ENCODE peak calls at places on chromosomes 1 and 21, in nine cellular contexts. Q is heart left ventricle; N is Peyer's patch; F is CD8-positive, alpha-beta T cell; P is colonic mucosa; O is mammary epithelial cell; G is lower lobe of right lung; D is PC-3; V is esophagus muscularis mucosa. S is an unnamed sample.
A peak's percentile ranks its signal among the peaks of the same experiment; 100 is the strongest.

GRCh38 chr1:147496571-147496970 is 44.7 kb upstream of the BCL9 start:
- DNase-seq in O (no peak), G (no peak), V (no peak), N (no peak), D (peak; percentile 63), F (no peak), Q (peak; percentile 58), P (no peak), S (peak; percentile 35)

GRCh38 chr1:97441966-97442365 is 478.9 kb downstream of the DPYD start:
- DNase-seq in Q (no peak), V (no peak), G (no peak), N (no peak), F (no peak), O (no peak), P (no peak), D (no peak), S (no peak)

GRCh38 chr1:27403065-27403726 is 10.8 kb downstream of the GPR3 start:
- DNase-seq in F (no peak), V (peak; percentile 95), G (no peak), Q (peak; percentile 60), O (no peak), P (peak; percentile 53), N (peak; percentile 65), D (peak; percentile 6), S (peak; percentile 94)

GRCh38 chr21:45979141-45979631 is 2.4 kb upstream of the COL6A1 start:
- DNase-seq in Q (peak; percentile 9), O (no peak), G (peak; percentile 42), N (peak; percentile 49), V (no peak), D (peak; percentile 79), P (no peak), F (no peak), S (no peak)

GRCh38 chr21:46477765-46478164 is 19.1 kb downstream of the DIP2A start:
- DNase-seq in P (no peak), V (no peak), D (no peak), F (no peak), N (no peak), G (no peak), O (peak; percentile 80), Q (no peak), S (no peak)

GRCh38 chr1:107286125-107286524 is 145.3 kb downstream of the NTNG1 start:
- DNase-seq in Q (no peak), N (no peak), F (no peak), V (no peak), O (no peak), D (no peak), G (no peak), P (no peak), S (no peak)

GRCh38 chr1:184530226-184530625 is 143.4 kb downstream of the C1orf21 start:
- DNase-seq in N (no peak), O (no peak), F (no peak), V (no peak), D (no peak), Q (no peak), P (no peak), G (no peak), S (no peak)

GRCh38 chr1:225919906-225920305 is 4.1 kb downstream of the PYCR2 start:
- DNase-seq in G (peak; percentile 76), D (peak; percentile 93), O (peak; percentile 83), Q (peak; percentile 70), F (no peak), N (no peak), P (no peak), V (no peak), S (peak; percentile 31)

GRCh38 chr1:238501290-238501689 is 610.6 kb upstream of the ZP4 start:
- DNase-seq in F (no peak), D (no peak), O (peak; percentile 13), V (no peak), N (no peak), G (no peak), Q (no peak), P (no peak), S (no peak)

GRCh38 chr1:22126531-22126930 is 16.4 kb downstream of the WNT4 start:
- DNase-seq in G (no peak), D (no peak), P (no peak), O (no peak), Q (no peak), V (no peak), N (no peak), F (no peak), S (no peak)

GRCh38 chr1:195697130-195697529 is 911.1 kb downstream of the KCNT2 start:
- DNase-seq in O (no peak), N (no peak), Q (no peak), V (no peak), D (no peak), G (no peak), P (no peak), F (no peak), S (no peak)

GRCh38 chr1:85465791-85466134 is 804 bp upstream of the DDAH1 start:
- DNase-seq in P (no peak), G (no peak), O (no peak), D (no peak), V (peak; percentile 91), F (no peak), Q (no peak), N (no peak), S (peak; percentile 69)

GRCh38 chr21:16908087-16908486 is 604.8 kb upstream of the CXADR start:
- DNase-seq in F (no peak), D (peak; percentile 29), N (no peak), P (no peak), V (no peak), O (peak; percentile 11), Q (no peak), G (no peak), S (no peak)

GRCh38 chr1:14698206-14698605 is 99.7 kb downstream of the KAZN start:
- DNase-seq in O (no peak), F (no peak), P (no peak), Q (no peak), G (no peak), D (no peak), N (no peak), V (no peak), S (no peak)

DNA sequence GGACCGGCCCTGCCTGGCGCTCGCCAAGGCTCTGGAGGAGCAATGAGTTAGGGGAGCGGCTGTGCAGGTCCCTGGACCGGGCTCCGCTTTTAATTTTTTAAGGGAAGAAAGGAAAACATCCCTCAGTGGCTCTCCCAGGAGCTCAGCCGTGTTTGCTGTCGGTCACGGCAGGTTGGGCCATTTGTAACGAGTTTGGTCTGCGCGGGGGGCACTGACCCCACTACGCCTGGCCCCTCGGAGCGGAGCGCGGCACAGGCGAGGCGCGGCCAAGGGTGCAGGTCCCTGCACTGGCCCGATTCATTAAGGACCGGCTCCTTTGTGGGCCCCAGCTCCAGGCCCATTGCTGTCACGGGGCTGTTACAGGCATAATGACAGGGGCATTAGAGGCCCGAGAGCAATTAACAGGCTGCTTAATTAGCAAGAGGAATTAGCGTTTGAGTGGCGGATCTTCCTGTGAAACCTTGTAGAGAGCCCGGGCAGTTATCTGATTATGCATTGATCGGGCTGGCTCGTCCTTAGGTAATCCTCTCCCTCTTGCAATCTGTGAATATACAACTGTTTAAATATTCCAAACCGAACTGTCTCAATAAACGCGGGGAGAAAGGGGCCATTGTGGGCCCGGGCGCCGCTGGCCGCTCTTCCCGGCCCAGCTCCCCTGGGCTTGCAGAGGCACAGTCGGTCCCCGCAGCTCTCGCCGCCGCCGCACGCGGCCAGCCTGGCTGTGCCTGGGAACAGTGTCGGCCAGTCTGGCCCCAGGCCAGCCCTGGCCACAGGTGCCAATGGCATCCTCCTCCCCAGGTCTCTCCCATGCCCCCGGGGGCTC is 56.8 kb downstream of the PRDM16 start:
- DNase-seq in F (no peak), D (no peak), P (no peak), G (no peak), O (no peak), V (no peak), N (no peak), Q (no peak), S (no peak)
- H3K4me1 ChIP-seq in F (no peaks in the 10 kb centered on the region), D (no peaks in the 10 kb centered on the region), P (no peaks in the 10 kb centered on the region), G (peaks cover 24% of the 10 kb centered on the region), O (no peaks in the 10 kb centered on the region), V (peaks cover 47% of the 10 kb centered on the region), N (peaks cover 3% of the 10 kb centered on the region), Q (peaks cover 42% of the 10 kb centered on the region), S (no peaks in the 10 kb centered on the region)

GRCh38 chr1:8878448-8879347 is at the start of gene ENO1:
- DNase-seq in F (peak; percentile 99), D (peak; percentile 97), O (peak; percentile 97), V (peak; percentile 100), Q (peak; percentile 98), N (peak; percentile 99), P (peak; percentile 100), G (peak; percentile 98), S (peak; percentile 98)
- H3K4me1 ChIP-seq in F (peaks cover 43% of the 10 kb centered on the region), D (peaks cover 39% of the 10 kb centered on the region), O (peaks cover 38% of the 10 kb centered on the region), V (peaks cover 48% of the 10 kb centered on the region), Q (peaks cover 49% of the 10 kb centered on the region), N (peaks cover 50% of the 10 kb centered on the region), P (peaks cover 18% of the 10 kb centered on the region), G (peaks cover 53% of the 10 kb centered on the region), S (peaks cover 26% of the 10 kb centered on the region)

DNA sequence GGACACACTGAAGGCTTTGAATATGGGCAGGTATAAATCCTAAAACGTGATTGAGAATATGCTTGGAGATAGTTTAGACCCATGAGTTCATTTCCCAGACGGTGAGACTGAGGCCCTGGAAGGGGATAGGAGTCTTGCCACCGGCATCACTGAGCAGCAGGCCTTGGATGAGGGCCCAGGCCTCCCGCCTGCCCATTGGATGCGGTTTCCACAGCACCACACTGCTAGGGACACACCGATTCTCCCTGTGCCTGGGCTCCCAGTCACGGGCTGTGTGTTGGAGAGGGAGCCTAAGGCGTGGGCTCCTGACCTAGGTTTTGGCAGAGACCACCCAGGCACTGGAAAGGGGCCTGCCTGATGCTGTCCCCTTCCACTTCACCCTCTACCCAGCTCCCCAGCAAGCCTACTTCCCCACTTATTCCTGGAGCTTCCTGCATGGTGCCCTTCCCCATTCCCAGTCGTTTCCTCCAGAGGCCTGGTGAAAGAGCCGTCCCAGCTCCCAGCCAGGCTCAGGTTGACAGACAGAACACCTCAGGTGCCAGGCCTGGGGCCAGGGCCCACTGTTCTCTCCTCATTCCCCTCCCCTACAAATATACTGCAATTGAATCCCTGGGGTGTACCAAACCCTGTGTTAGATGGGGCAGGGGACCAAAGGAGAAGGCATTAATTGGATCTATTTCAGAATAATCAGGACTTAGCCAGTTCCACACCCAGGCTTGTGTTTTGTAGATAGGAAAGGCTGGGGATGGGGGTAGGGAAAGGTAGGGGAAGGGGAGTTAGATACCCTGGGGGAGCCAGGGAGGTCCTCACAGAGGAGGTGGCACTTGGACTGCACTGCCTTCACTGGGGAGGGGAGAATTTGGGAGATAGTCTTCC is 3.4 kb downstream of the FOXO6 start:
- DNase-seq in D (no peak), G (no peak), Q (no peak), N (no peak), F (no peak), P (no peak), O (no peak), V (no peak), S (peak; percentile 42)
- H3K4me1 ChIP-seq in D (peaks cover 21% of the 10 kb centered on the region), G (peaks cover 36% of the 10 kb centered on the region), Q (peaks cover 28% of the 10 kb centered on the region), N (peaks cover 42% of the 10 kb centered on the region), F (peaks cover 29% of the 10 kb centered on the region), P (peaks cover 13% of the 10 kb centered on the region), O (peaks cover 17% of the 10 kb centered on the region), V (peaks cover 36% of the 10 kb centered on the region), S (peaks cover 46% of the 10 kb centered on the region)

DNA sequence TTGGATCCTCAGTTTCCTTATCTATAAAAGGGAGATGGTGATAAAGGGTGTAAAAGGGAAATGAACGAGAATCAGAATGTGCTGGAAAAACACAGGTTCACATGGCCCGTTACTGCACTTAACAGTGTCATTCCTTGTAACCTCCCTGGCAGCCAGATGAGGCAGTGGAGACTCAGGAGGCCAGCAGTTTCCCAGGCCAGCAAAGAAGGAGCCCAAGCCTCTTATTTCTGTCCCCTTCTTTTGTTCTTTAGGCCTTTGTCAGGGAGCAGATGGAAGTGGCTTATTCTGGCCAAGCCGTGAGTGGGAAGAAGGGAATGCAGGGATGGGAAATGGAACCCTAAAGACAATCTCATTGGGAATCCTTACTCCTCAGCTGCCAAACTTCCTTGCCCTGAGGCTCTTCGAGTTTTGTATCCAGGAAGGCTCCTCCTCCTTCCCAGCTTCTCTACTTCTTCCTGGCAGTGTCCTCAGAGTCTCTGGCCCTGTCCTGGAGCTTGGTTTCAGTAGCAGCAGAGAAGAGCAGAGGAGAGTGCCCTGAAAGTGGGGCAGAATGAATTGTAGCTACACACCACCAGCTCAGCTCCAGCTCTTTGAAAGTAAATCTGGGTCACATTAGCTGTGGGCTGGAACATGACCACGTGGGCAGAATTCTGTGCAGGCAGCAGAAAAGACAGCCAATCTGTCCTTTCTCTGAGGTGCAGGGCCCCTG is 63.8 kb downstream of the NDUFS5 start:
- DNase-seq in Q (no peak), V (no peak), O (no peak), D (peak; percentile 21), P (no peak), G (no peak), F (no peak), N (no peak), S (peak; percentile 37)
- H3K4me1 ChIP-seq in Q (peaks cover 13% of the 10 kb centered on the region), V (peaks cover 13% of the 10 kb centered on the region), O (peaks cover 14% of the 10 kb centered on the region), D (peaks cover 5% of the 10 kb centered on the region), P (no peaks in the 10 kb centered on the region), G (peaks cover 12% of the 10 kb centered on the region), F (no peaks in the 10 kb centered on the region), N (peaks cover 7% of the 10 kb centered on the region), S (no peaks in the 10 kb centered on the region)